ENCODE peak calls at places on chromosome X, in four cellular contexts. H is tibial nerve, S is stomach, V is A549. I is an unnamed sample.
A peak's percentile ranks its signal among the peaks of the same experiment; 100 is the strongest.

GRCh38 chrX:108584617-108585211 is 145.1 kb downstream of the COL4A5 start:
- DNase-seq in H (no peak), S (no peak), V (peak; percentile 1), I (no peak)

GRCh38 chrX:153477901-153478300 is 7.5 kb upstream of the HAUS7 start:
- DNase-seq in H (no peak), S (no peak), V (no peak), I (no peak)

GRCh38 chrX:48636776-48637175 is 39.5 kb downstream of the WDR13 start:
- DNase-seq in H (no peak), S (no peak), V (no peak), I (no peak)

GRCh38 chrX:17632942-17633341 is 104.4 kb upstream of the SCML1 start:
- DNase-seq in H (no peak), S (no peak), V (no peak), I (no peak)

GRCh38 chrX:48460031-48460430 is 10.0 kb downstream of the SLC38A5 start:
- DNase-seq in H (no peak), S (no peak), V (no peak), I (no peak)

GRCh38 chrX:21806691-21807090 is 32.7 kb upstream of the MBTPS2 start:
- DNase-seq in H (no peak), S (no peak), V (no peak), I (no peak)

GRCh38 chrX:111869639-111870034 is 6.3 kb upstream of the TRPC5OS start:
- DNase-seq in H (peak; percentile 4), S (peak; percentile 28), V (peak; percentile 5), I (peak; percentile 7)

GRCh38 chrX:17242470-17242869 is 132.5 kb upstream of the NHS start:
- DNase-seq in H (peak; percentile 76), S (peak; percentile 49), V (no peak), I (peak; percentile 28)

GRCh38 chrX:144791298-144791697 is 456.0 kb upstream of the SPANXN1 start:
- DNase-seq in H (no peak), S (no peak), V (no peak), I (no peak)

GRCh38 chrX:111861605-111862004 is 14.4 kb upstream of the TRPC5OS start:
- DNase-seq in H (no peak), S (no peak), V (no peak), I (no peak)

GRCh38 chrX:144722307-144722706 is 525.0 kb upstream of the SPANXN1 start:
- DNase-seq in H (no peak), S (no peak), V (no peak), I (no peak)

GRCh38 chrX:43718956-43719355 is 62.9 kb downstream of the MAOA start:
- DNase-seq in H (no peak), S (no peak), V (no peak), I (no peak)

GRCh38 chrX:129759576-129760061 is 20.1 kb upstream of the SASH3 start:
- DNase-seq in H (peak; percentile 32), S (peak; percentile 54), V (no peak), I (peak; percentile 40)

GRCh38 chrX:39133971-39134370 is 332.7 kb downstream of the MID1IP1 start:
- DNase-seq in H (no peak), S (peak; percentile 26), V (no peak), I (peak; percentile 19)

GRCh38 chrX:74232859-74233258 is 71.1 kb upstream of the ZCCHC13 start:
- DNase-seq in H (no peak), S (no peak), V (no peak), I (no peak)

GRCh38 chrX:79270401-79270800 is 96.7 kb downstream of the ITM2A start:
- DNase-seq in H (peak; percentile 15), S (peak; percentile 31), V (no peak), I (peak; percentile 54)

GRCh38 chrX:77440310-77440709 is 6.9 kb upstream of the FGF16 start:
- DNase-seq in H (no peak), S (no peak), V (no peak), I (no peak)

GRCh38 chrX:81021478-81021877 is 180.2 kb downstream of the HMGN5 start:
- DNase-seq in H (no peak), S (no peak), V (no peak), I (no peak)

GRCh38 chrX:41344053-41344452 is 10.1 kb downstream of the DDX3X start:
- DNase-seq in H (no peak), S (no peak), V (no peak), I (no peak)

GRCh38 chrX:2789569-2789968 is 37.7 kb downstream of the XG start:
- DNase-seq in H (no peak), S (no peak), V (no peak), I (no peak)

GRCh38 chrX:108020631-108021030 is 24.2 kb upstream of the VSIG1 start:
- DNase-seq in H (no peak), S (no peak), V (no peak), I (no peak)

GRCh38 chrX:96182366-96182765 is 502.3 kb upstream of the DIAPH2 start:
- DNase-seq in H (no peak), S (no peak), V (no peak), I (peak; percentile 24)

GRCh38 chrX:138710311-138710791 is 1.2 kb downstream of the FGF13 start:
- DNase-seq in H (no peak), S (no peak), V (no peak), I (no peak)

GRCh38 chrX:143437439-143437838 is 79.8 kb downstream of the SPANXN3 start:
- DNase-seq in H (no peak), S (no peak), V (no peak), I (no peak)

GRCh38 chrX:65601530-65602281 is 65.7 kb upstream of the MSN start:
- DNase-seq in H (peak; percentile 83), S (peak; percentile 80), V (no peak), I (peak; percentile 73)

GRCh38 chrX:154799554-154800348 is 5.5 kb downstream of the MPP1 start:
- DNase-seq in H (no peak), S (peak; percentile 62), V (peak; percentile 73), I (peak; percentile 33)

GRCh38 chrX:106698693-106699092 is 27.8 kb upstream of the RNF128 start:
- DNase-seq in H (no peak), S (no peak), V (no peak), I (no peak)

GRCh38 chrX:68914337-68914989 is 85.6 kb downstream of the EFNB1 start:
- DNase-seq in H (no peak), S (no peak), V (no peak), I (no peak)

GRCh38 chrX:132017431-132018185 is 5.5 kb upstream of the STK26 start:
- DNase-seq in H (no peak), S (no peak), V (no peak), I (no peak)

GRCh38 chrX:44183329-44183728 is 160.1 kb downstream of the EFHC2 start:
- DNase-seq in H (no peak), S (no peak), V (no peak), I (no peak)

GRCh38 chrX:132364313-132364712 is 124.5 kb downstream of the MBNL3 start:
- DNase-seq in H (no peak), S (no peak), V (no peak), I (no peak)

GRCh38 chrX:470686-471085 is 84.0 kb upstream of the PPP2R3B start:
- DNase-seq in H (no peak), S (no peak), V (no peak), I (no peak)

GRCh38 chrX:121851033-121851432 is 803.6 kb downstream of the GLUD2 start:
- DNase-seq in H (no peak), S (no peak), V (no peak), I (no peak)

GRCh38 chrX:39848243-39848642 is 249.5 kb downstream of the BCOR start:
- DNase-seq in H (peak; percentile 9), S (no peak), V (no peak), I (no peak)

GRCh38 chrX:144819406-144819805 is 427.9 kb upstream of the SPANXN1 start:
- DNase-seq in H (no peak), S (no peak), V (no peak), I (no peak)

GRCh38 chrX:23513121-23513520 is 154.2 kb upstream of the PRDX4 start:
- DNase-seq in H (no peak), S (no peak), V (no peak), I (no peak)

GRCh38 chrX:23505531-23506303 is 161.6 kb upstream of the PRDX4 start:
- DNase-seq in H (no peak), S (no peak), V (no peak), I (no peak)

GRCh38 chrX:23511783-23512182 is 155.5 kb upstream of the PRDX4 start:
- DNase-seq in H (no peak), S (no peak), V (no peak), I (no peak)

GRCh38 chrX:23504895-23505294 is 162.4 kb upstream of the PRDX4 start:
- DNase-seq in H (no peak), S (no peak), V (no peak), I (no peak)

DNA sequence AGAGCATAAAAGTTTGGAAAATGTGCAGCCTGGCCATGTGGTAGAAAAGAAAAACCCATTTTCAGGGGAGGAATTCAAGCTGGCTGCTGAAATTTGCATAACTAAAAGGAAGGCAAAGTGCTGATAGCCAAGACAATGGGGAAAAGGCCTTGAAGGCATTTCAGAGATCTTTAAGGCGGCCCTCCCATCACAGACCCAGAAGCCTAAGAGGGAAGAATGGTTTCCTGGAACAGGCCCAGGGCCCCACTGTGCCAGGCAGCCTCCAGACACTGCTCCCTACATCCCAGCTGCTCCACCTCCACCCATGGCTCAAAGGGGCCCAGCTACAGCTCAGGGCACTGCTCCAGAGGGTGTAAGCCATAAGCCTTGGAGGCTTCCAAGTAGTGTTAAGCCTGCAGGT is 158.0 kb upstream of the PRDX4 start:
- DNase-seq in H (no peak), S (no peak), V (no peak), I (no peak)
- H3K4me1 ChIP-seq in H (no peaks in the 10 kb centered on the region), S (no peaks in the 10 kb centered on the region), V (peaks cover 7% of the 10 kb centered on the region), I (no peaks in the 10 kb centered on the region)

GRCh38 chrX:15016051-15016450 is 142.8 kb downstream of the MOSPD2 start:
- DNase-seq in H (no peak), S (no peak), V (no peak), I (no peak)
- TF ChIP-seq EP300 in H (no peak), S (no peak), V (no peak), I (no peak)

DNA sequence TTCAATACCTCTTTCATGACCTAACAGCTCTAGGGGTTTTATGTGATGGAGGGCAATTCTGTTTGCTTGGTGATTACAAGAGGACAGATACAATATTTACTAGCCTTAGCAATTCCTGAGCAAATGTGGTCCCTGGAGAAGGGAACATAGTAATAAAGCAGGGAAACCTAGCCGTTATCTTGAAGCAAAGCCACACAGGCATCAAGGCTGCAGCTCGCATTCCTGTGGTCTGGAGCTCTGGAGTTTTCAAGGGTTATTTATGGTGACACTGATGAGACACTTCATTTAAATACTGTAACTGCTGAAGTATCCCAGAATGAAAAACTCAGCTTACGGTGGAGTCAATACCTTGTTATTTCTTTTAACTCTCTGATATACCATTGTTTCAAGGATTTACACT is 66.8 kb downstream of the AFF2 start:
- DNase-seq in H (no peak), S (no peak), V (no peak), I (no peak)
- TF ChIP-seq CTCF in H (no peak), S (no peak), V (no peak), I (no peak)

GRCh38 chrX:37767438-37767837 is 12.4 kb upstream of the CYBB start:
- DNase-seq in H (no peak), S (no peak), V (no peak), I (no peak)

GRCh38 chrX:37759878-37760418 is 19.9 kb upstream of the CYBB start:
- DNase-seq in H (no peak), S (no peak), V (no peak), I (no peak)

GRCh38 chrX:37765507-37765906 is 14.4 kb upstream of the CYBB start:
- DNase-seq in H (no peak), S (no peak), V (no peak), I (no peak)

DNA sequence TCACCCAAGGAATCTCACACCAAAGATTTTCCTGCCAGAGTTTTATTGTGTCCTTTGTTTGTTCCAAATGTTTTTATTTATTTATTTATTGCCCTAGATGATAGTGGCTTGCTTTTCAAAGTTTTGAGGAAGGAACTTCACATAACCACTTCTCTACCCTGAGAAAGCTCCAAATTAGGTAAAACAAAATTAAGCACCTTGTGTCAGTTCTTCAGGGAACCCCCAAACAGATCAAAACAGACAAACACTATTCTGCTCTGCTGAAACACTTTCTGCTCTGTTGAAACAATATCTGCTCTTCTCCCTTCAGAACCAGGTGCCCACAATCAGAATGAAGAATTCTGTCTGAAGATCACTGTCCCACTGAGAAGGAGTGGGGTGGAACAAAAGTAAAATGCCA is 16.5 kb upstream of the CYBB start:
- DNase-seq in H (no peak), S (no peak), V (no peak), I (no peak)
- H3K4me1 ChIP-seq in H (no peaks in the 10 kb centered on the region), S (no peaks in the 10 kb centered on the region), V (no peaks in the 10 kb centered on the region), I (no peaks in the 10 kb centered on the region)

I was measured in transverse colon.